ENCODE peak calls at places on chromosome 4, in four cellular contexts. R, J, A and T are unnamed samples.

GRCh38 chr4:150136481-150136880 is 58.2 kb downstream of the DCLK2 start:
- DNase-seq in R (no peak), J (no peak), A (no peak), T (no peak)

GRCh38 chr4:1222036-1222789 is 26.7 kb downstream of the CTBP1 start:
- DNase-seq in R (no peak), J (no peak), A (no peak), T (no peak)

GRCh38 chr4:14853186-14853946 is 148.9 kb upstream of the CPEB2 start:
- DNase-seq in R (no peak), J (no peak), A (no peak), T (no peak)

GRCh38 chr4:16261313-16261878 is 35.1 kb upstream of the TAPT1 start:
- DNase-seq in R (no peak), J (no peak), A (no peak), T (no peak)

GRCh38 chr4:108432418-108432817 is 188.0 kb upstream of the RPL34 start:
- DNase-seq in R (no peak), J (no peak), A (no peak), T (no peak)

GRCh38 chr4:114558446-114559020 is 40.1 kb upstream of the UGT8 start:
- DNase-seq in R (no peak), J (no peak), A (no peak), T (no peak)

GRCh38 chr4:114385195-114385985 is 213.2 kb upstream of the UGT8 start:
- DNase-seq in R (no peak), J (no peak), A (no peak), T (no peak)

GRCh38 chr4:73673286-73673685 is 53.0 kb upstream of the RASSF6 start:
- DNase-seq in R (no peak), J (no peak), A (no peak), T (no peak)

GRCh38 chr4:7530026-7530562 is 95.4 kb upstream of the PSAPL1 start:
- DNase-seq in R (no peak), J (no peak), A (no peak), T (no peak)

GRCh38 chr4:120406960-120407359 is 340.3 kb upstream of the MAD2L1 start:
- DNase-seq in R (no peak), J (no peak), A (no peak), T (no peak)

GRCh38 chr4:121096629-121097028 is 24.3 kb upstream of the NDNF start:
- DNase-seq in R (no peak), J (peak), A (no peak), T (no peak)

GRCh38 chr4:98601719-98602118 is 56.7 kb downstream of the TSPAN5 start:
- DNase-seq in R (no peak), J (no peak), A (no peak), T (no peak)

GRCh38 chr4:77619408-77619807 is 13.8 kb downstream of the CXCL13 start:
- DNase-seq in R (no peak), J (no peak), A (no peak), T (no peak)
- TF ChIP-seq CTCF in R (no peak), J (no peak), A (no peak), T (no peak)

GRCh38 chr4:53598483-53598882 is 7.2 kb upstream of the LNX1 start:
- DNase-seq in R (no peak), J (no peak), A (no peak), T (no peak)

GRCh38 chr4:53602390-53602789 is 11.1 kb upstream of the LNX1 start:
- DNase-seq in R (no peak), J (no peak), A (no peak), T (no peak)

GRCh38 chr4:53599632-53600031 is 8.3 kb upstream of the LNX1 start:
- DNase-seq in R (no peak), J (no peak), A (no peak), T (no peak)

GRCh38 chr4:53598901-53599300 is 7.6 kb upstream of the LNX1 start:
- DNase-seq in R (no peak), J (no peak), A (no peak), T (no peak)

DNA sequence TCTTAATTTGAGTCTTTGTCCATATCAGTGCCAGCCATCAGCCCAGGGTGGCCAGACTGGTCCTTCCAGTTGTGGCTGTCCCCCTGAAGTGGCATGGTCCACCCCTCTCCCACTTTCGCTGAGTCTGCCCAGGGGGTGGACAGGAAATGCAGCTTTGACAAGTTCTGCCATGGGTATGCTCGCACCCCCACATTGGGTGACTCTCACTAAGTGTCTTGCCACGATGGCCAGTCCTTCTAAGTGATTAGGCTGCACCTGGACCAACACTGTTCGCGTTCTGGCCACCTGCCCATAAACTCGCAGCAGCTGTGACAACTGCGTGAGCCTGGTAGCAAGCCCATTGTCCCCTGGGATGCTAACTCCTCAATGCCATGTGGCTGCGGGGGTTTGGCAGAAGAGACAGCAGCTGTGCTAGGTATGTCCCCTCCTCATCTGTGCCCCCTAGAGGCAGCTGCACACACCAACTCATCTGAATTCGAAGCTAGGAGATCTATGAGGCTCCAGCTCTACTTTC is 10.0 kb upstream of the LNX1 start:
- DNase-seq in R (peak), J (peak), A (no peak), T (peak)
- TF ChIP-seq CTCF in R (peak), J (peak), A (no peak), T (no peak)

GRCh38 chr4:25842229-25842840 is 20.5 kb downstream of the SEL1L3 start:
- DNase-seq in R (peak), J (peak), A (no peak), T (no peak)
- TF ChIP-seq CTCF in R (peak), J (peak), A (no peak), T (no peak)

GRCh38 chr4:8593268-8594096 is 917 bp downstream of the CPZ start:
- DNase-seq in R (no peak), J (no peak), A (no peak), T (no peak)

GRCh38 chr4:8596891-8597290 is 4.3 kb downstream of the CPZ start:
- DNase-seq in R (no peak), J (no peak), A (no peak), T (no peak)

GRCh38 chr4:8592366-8593267 is at the start of gene CPZ:
- DNase-seq in R (no peak), J (no peak), A (no peak), T (no peak)

GRCh38 chr4:8595237-8596087 is 2.9 kb downstream of the CPZ start:
- DNase-seq in R (no peak), J (no peak), A (no peak), T (no peak)

GRCh38 chr4:8594097-8595038 is 1.8 kb downstream of the CPZ start:
- DNase-seq in R (peak), J (peak), A (peak), T (no peak)
- TF ChIP-seq CTCF in R (peak), J (peak), A (peak), T (peak)

GRCh38 chr4:180558427-180558826 is 1684.8 kb upstream of the TENM3 start:
- DNase-seq in R (no peak), J (no peak), A (no peak), T (no peak)

GRCh38 chr4:180560896-180561295 is 1682.3 kb upstream of the TENM3 start:
- DNase-seq in R (no peak), J (no peak), A (no peak), T (no peak)

DNA sequence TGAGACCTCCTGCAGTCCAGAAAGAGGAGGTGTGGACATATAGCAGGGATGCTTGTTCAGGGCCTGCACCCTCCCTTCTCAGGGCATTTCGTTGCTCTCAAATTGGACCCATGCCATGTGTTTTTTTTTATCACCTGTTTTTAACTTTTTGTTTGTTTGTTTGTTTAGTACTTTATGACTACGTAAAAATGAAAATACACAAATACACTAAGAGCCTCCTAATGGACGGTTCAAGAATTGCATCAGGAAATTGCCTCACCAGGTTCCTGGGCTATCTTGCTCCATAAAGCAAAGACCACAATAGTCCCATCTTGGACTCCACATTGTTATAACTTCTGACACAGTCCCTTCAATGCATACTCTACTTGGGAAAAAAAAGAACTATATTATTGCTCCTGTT is 1685.9 kb upstream of the TENM3 start:
- DNase-seq in R (peak), J (peak), A (no peak), T (no peak)
- TF ChIP-seq CTCF in R (no peak), J (no peak), A (no peak), T (no peak)

GRCh38 chr4:56892686-56893085 is 15.0 kb upstream of the REST start:
- DNase-seq in R (no peak), J (no peak), A (no peak), T (no peak)
- TF ChIP-seq CTCF in R (no peak), J (no peak), A (no peak), T (no peak)

DNA sequence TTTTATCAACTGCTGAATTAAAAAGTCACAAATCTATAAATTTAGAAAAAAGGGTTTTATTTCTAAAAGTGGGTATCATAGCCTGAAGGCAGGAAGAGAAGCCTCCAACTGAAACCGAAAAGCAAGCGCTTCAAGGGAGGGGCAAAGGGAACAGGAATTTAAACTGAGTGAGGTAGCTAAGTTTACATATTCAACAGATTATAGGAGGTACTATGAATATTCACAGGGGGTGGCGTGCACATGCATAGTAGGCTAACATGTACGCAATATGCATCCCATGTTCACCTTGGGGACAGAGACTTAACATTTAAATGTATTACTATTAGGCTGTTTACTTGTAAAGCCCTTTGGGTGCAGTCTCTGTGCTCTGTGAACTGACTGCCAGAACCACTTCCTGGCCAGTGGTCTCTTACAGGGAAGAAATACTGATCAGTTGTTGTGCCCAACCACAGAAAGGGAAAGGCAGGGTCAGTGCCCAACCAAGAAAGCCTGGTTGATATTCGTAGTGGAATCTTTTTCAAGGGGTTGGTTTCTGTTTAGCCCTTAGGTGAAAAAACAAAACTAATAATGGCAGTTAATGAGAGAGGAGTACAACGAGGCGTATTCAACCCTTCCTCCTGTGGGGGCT is 168.7 kb upstream of the GALNTL6 start:
- DNase-seq in R (peak), J (peak), A (no peak), T (no peak)
- TF ChIP-seq CTCF in R (no peak), J (no peak), A (no peak), T (no peak)

GRCh38 chr4:139564502-139564901 is 8.5 kb upstream of the SETD7 start:
- DNase-seq in R (no peak), J (no peak), A (no peak), T (no peak)
- TF ChIP-seq CTCF in R (no peak), J (no peak), A (no peak), T (peak)

DNA sequence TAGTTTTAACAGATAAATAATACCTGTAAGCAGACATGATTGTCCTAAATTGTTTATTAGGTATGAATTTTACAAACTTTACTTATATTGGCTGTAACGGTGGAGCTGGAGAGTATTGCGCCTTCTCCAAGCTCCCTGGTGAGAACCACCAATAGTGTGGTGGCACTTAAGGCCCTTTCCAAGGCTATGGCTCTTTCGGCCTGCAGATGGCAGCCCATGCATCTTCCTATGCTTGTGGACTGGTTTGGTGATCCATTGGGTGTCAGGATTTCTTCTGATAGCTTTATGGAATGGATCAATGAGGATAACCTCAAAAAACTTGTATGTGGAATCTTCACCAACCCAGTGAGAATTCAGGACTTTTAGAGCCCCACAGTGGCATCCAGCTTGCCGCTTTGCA is 7.8 kb downstream of the LARP1B start:
- DNase-seq in R (no peak), J (no peak), A (no peak), T (no peak)
- TF ChIP-seq CTCF in R (no peak), J (peak), A (no peak), T (no peak)